ENCODE peak calls at places on chromosome 19, in six cellular contexts. T, X, C, F, R and S are unnamed samples.
A peak's percentile ranks its signal among the peaks of the same experiment; 100 is the strongest.

GRCh38 chr19:35171730-35172129 is 17.2 kb downstream of the FXYD5 start:
- DNase-seq in F (no peak), X (no peak), C (no peak), R (no peak), T (no peak), S (no peak)

GRCh38 chr19:8306235-8307054 is 1.7 kb downstream of the CD320 start:
- DNase-seq in F (no peak), R (no peak), X (peak; percentile 4), C (no peak), T (no peak), S (no peak)

GRCh38 chr19:48818234-48818823 is 7.5 kb upstream of the BCAT2 start:
- DNase-seq in X (no peak), F (no peak), C (no peak), T (no peak), R (no peak), S (no peak)

GRCh38 chr19:49793561-49793840 is 19.6 kb downstream of the FUZ start:
- DNase-seq in C (no peak), F (peak; percentile 35), R (no peak), T (no peak), X (no peak), S (no peak)

GRCh38 chr19:2852598-2852997 is 11.3 kb downstream of the ZNF555 start:
- DNase-seq in C (no peak), F (no peak), R (no peak), T (no peak), X (no peak), S (no peak)

GRCh38 chr19:29890392-29890791 is 51.6 kb upstream of the URI1 start:
- DNase-seq in R (no peak), F (no peak), T (no peak), X (no peak), C (no peak), S (no peak)

GRCh38 chr19:52214241-52214640 is 24.4 kb downstream of the PPP2R1A start:
- DNase-seq in T (no peak), C (no peak), R (no peak), X (no peak), F (no peak), S (no peak)

GRCh38 chr19:43675269-43675879 is 5.4 kb upstream of the PLAUR start:
- DNase-seq in T (peak; percentile 36), R (no peak), C (no peak), X (no peak), F (peak; percentile 100), S (peak; percentile 90)

GRCh38 chr19:49559928-49560327 is 20.4 kb downstream of the NOSIP start:
- DNase-seq in C (no peak), T (no peak), R (no peak), X (no peak), F (no peak), S (no peak)

GRCh38 chr19:1837625-1838105 is 10.6 kb downstream of the REXO1 start:
- DNase-seq in F (no peak), R (peak; percentile 52), X (peak; percentile 86), C (no peak), T (peak; percentile 53), S (peak; percentile 53)

GRCh38 chr19:11269408-11269807 is 7.1 kb upstream of the DOCK6 start:
- DNase-seq in C (no peak), T (no peak), R (no peak), F (peak; percentile 29), X (no peak), S (peak; percentile 72)

GRCh38 chr19:2246801-2247361 is 2.2 kb upstream of the AMH start:
- DNase-seq in T (no peak), F (no peak), R (no peak), C (no peak), X (no peak), S (no peak)

GRCh38 chr19:8517551-8518442 is 3.8 kb upstream of the ZNF414 start:
- DNase-seq in X (no peak), T (peak; percentile 61), F (no peak), R (peak; percentile 13), C (no peak), S (no peak)

GRCh38 chr19:44111910-44112463 is 1.2 kb upstream of the ZNF225 start:
- DNase-seq in R (no peak), F (peak; percentile 81), T (peak; percentile 22), C (peak; percentile 38), X (peak; percentile 51), S (peak; percentile 4)

GRCh38 chr19:39014037-39014436 is 18.3 kb downstream of the FBXO27 start:
- DNase-seq in T (peak; percentile 66), C (no peak), R (no peak), F (no peak), X (no peak), S (no peak)

GRCh38 chr19:52428937-52429336 is at the start of gene ZNF534:
- DNase-seq in F (no peak), X (no peak), T (no peak), C (no peak), R (no peak), S (no peak)